ENCODE peak calls at places on chromosome 7, in four cellular contexts. E is Right ventricle myocardium superior, J is H9, R is Calu3. T is an unnamed sample.

GRCh38 chr7:111561659-111561908 is 708 bp downstream of the IMMP2L start:
- DNase-seq in E (no peak), J (peak; percentile 31), R (no peak), T (peak; percentile 28)

GRCh38 chr7:137891016-137891655 is 44.4 kb upstream of the DGKI start:
- DNase-seq in E (no peak), J (no peak), R (no peak), T (no peak)

GRCh38 chr7:151924508-151924907 is 31.7 kb upstream of the GALNTL5 start:
- DNase-seq in E (no peak), J (no peak), R (no peak), T (no peak)

GRCh38 chr7:51031216-51031615 is 248.5 kb upstream of the GRB10 start:
- DNase-seq in E (no peak), J (no peak), R (no peak), T (no peak)

GRCh38 chr7:82036146-82036886 is 266.5 kb upstream of the HGF start:
- DNase-seq in E (no peak), J (no peak), R (no peak), T (no peak)

GRCh38 chr7:139730746-139731612 is 46.8 kb downstream of the HIPK2 start:
- DNase-seq in E (peak; percentile 85), J (no peak), R (peak; percentile 25), T (peak; percentile 64)

GRCh38 chr7:4727914-4728705 is 46.0 kb downstream of the FOXK1 start:
- DNase-seq in E (no peak), J (no peak), R (no peak), T (peak; percentile 31)

GRCh38 chr7:129771201-129771927 is 159.8 kb downstream of the NRF1 start:
- DNase-seq in E (no peak), J (no peak), R (no peak), T (no peak)

GRCh38 chr7:26627871-26628270 is 236.5 kb downstream of the SKAP2 start:
- DNase-seq in E (no peak), J (no peak), R (no peak), T (no peak)

GRCh38 chr7:153297141-153297540 is 537.6 kb downstream of the ACTR3B start:
- DNase-seq in E (no peak), J (no peak), R (no peak), T (no peak)